ENCODE peak calls at places on chromosome X, in ten cellular contexts. J, O, F, S, V, H, I, K, G and B are unnamed samples. For H3K4me1, the result is how much of the 10 kb centered on the place peaks cover.

GRCh38 chrX:113868169-113868568 is 715.7 kb upstream of the HTR2C start:
- DNase-seq in J (peak), O (no peak), F (no peak), S (no peak), V (no peak), H (no peak), I (no peak), K (no peak), G (no peak), B (no peak)

GRCh38 chrX:19630776-19631707 is 115.7 kb upstream of the MAP3K15 start:
- DNase-seq in J (no peak), O (no peak), F (no peak), S (no peak), V (no peak), H (no peak), I (no peak), K (no peak), G (no peak), B (no peak)

GRCh38 chrX:15204130-15204751 is 65.6 kb downstream of the ASB9 start:
- DNase-seq in J (no peak), O (no peak), F (no peak), S (no peak), V (no peak), H (no peak), I (no peak), K (no peak), G (no peak), B (no peak)

GRCh38 chrX:65451663-65452062 is 82.9 kb downstream of the LAS1L start:
- DNase-seq in J (peak), O (no peak), F (no peak), S (no peak), V (no peak), H (peak), I (no peak), K (no peak), G (no peak), B (no peak)

GRCh38 chrX:2577844-2578444 is 77.2 kb upstream of the DHRSX start:
- DNase-seq in J (no peak), O (no peak), F (no peak), S (no peak), V (no peak), H (no peak), I (no peak), K (no peak), G (no peak), B (no peak)

GRCh38 chrX:39174761-39175417 is 373.6 kb downstream of the MID1IP1 start:
- DNase-seq in J (no peak), O (no peak), F (no peak), S (no peak), V (peak), H (peak), I (peak), K (no peak), G (no peak), B (no peak)

GRCh38 chrX:44245730-44246129 is 97.7 kb downstream of the EFHC2 start:
- DNase-seq in J (no peak), O (no peak), F (no peak), S (no peak), V (no peak), H (no peak), I (no peak), K (no peak), G (no peak), B (no peak)

GRCh38 chrX:43655961-43656494 is at the start of gene MAOA:
- DNase-seq in J (peak), O (peak), F (peak), S (peak), V (peak), H (peak), I (peak), K (peak), G (peak), B (peak)

GRCh38 chrX:53282313-53282712 is 929 bp upstream of the IQSEC2 start:
- DNase-seq in J (no peak), O (no peak), F (peak), S (no peak), V (no peak), H (no peak), I (no peak), K (no peak), G (no peak), B (no peak)

GRCh38 chrX:39309721-39310152 is 508.5 kb downstream of the MID1IP1 start:
- DNase-seq in J (peak), O (no peak), F (peak), S (no peak), V (no peak), H (no peak), I (no peak), K (no peak), G (no peak), B (no peak)

DNA sequence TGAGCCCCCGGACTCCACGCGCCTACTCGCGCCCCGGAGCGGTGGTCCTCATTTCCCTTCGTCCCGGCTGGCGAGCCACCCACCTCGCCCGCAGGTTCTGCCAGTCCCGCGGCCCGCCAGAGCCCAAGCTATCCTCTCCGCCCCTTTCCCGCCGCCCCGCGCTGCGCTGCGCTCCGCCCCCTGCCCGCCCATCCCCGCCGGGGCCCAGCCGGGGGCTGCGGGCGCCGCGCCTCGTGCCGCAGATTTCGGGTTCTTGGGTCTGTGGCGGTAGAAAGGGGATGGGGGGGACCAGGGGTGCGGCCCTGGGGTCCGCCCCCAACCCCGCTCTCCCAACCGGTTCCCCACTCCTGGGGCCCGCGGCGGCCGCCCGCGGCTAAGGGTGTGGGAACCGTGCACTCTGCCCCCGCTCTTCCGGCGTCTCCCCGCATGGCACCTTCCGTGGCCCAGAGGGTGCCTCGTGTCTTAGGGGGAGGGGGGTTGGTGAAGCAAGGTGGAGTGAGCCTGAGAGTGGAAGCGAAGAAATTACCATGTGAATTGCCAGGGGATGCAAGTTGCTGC is 650.8 kb upstream of the DIPK2B start:
- DNase-seq in J (peak), O (peak), F (peak), S (peak), V (peak), H (peak), I (peak), K (no peak), G (no peak), B (no peak)
- H3K27ac ChIP-seq in J (peak), O (peak), F (no peak), S (peak), V (no peak), H (peak), I (no peak), K (no peak), G (peak), B (peak)

GRCh38 chrX:130083107-130083490 is 27.2 kb downstream of the ELF4 start:
- DNase-seq in J (no peak), O (no peak), F (no peak), S (no peak), V (no peak), H (no peak), I (no peak), K (no peak), G (no peak), B (no peak)
- H3K4me1 ChIP-seq in J (under half), O (half or more), F (under half), S (under half), V (under half), H (under half), I (half or more), K (under half), G (under half), B (under half)

DNA sequence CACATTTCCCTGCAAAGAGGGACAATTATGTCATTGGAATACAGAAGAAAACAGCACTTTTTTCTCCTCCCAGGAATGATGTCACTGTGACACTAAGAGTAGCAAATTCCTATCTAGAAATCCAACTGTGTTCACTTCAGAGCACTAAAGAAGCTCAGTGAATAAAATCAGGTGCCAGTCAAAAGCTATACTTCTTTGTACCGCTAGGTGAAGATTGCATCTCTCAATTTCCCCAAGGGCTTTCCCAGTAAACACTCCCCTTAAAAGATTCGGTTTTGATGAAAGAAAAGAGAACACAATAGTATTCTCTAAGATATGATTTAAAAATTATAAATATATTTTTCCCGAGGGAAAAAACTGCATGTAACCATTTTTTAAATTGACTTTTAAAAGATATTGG is 104.7 kb upstream of the MID1 start:
- DNase-seq in J (peak), O (no peak), F (no peak), S (peak), V (no peak), H (no peak), I (no peak), K (no peak), G (no peak), B (no peak)
- TF ChIP-seq EP300 in J (no peak), O (no peak), F (no peak), S (no peak), V (no peak), H (no peak), I (no peak), K (no peak), G (no peak), B (no peak)

GRCh38 chrX:47247206-47247998 is 14.6 kb downstream of the USP11 start:
- DNase-seq in J (peak), O (no peak), F (no peak), S (no peak), V (no peak), H (no peak), I (no peak), K (no peak), G (no peak), B (peak)
- H3K27ac ChIP-seq in J (no peak), O (no peak), F (no peak), S (no peak), V (no peak), H (no peak), I (no peak), K (no peak), G (no peak), B (no peak)